ENCODE peak calls at places on chromosome 22, in seven cellular contexts. Z, N, Y, P, U, A and R are unnamed samples.

GRCh38 chr22:44683237-44683636 is 18.8 kb upstream of the PRR5 start:
- DNase-seq in U (no peak), P (no peak), Y (no peak), N (no peak), A (no peak), Z (no peak), R (no peak)

GRCh38 chr22:50281957-50282356 is 11.8 kb upstream of the MAPK11 start:
- DNase-seq in Y (no peak), U (no peak), Z (peak; percentile 61), A (peak; percentile 74), P (no peak), N (no peak), R (no peak)

GRCh38 chr22:36467042-36467810 is 14.2 kb downstream of the TXN2 start:
- DNase-seq in Y (peak; percentile 77), N (peak; percentile 80), P (peak; percentile 57), Z (no peak), U (no peak), A (peak; percentile 66), R (peak; percentile 88)

GRCh38 chr22:25758316-25758715 is 16.3 kb downstream of the MYO18B start:
- DNase-seq in Y (no peak), A (no peak), P (no peak), N (no peak), U (no peak), Z (no peak), R (no peak)

GRCh38 chr22:23772315-23773246 is at the start of gene MMP11:
- DNase-seq in U (no peak), N (peak; percentile 77), Y (peak; percentile 73), P (peak; percentile 71), Z (peak; percentile 55), A (peak; percentile 76), R (peak; percentile 33)

GRCh38 chr22:24112188-24112587 is 69.1 kb upstream of the SUSD2 start:
- DNase-seq in Z (no peak), A (no peak), Y (no peak), P (no peak), N (no peak), U (no peak), R (no peak)

GRCh38 chr22:33105501-33105911 is 47.3 kb upstream of the SYN3 start:
- DNase-seq in A (no peak), Z (no peak), P (no peak), Y (no peak), U (no peak), N (no peak), R (no peak)

GRCh38 chr22:25837288-25837900 is 95.4 kb downstream of the MYO18B start:
- DNase-seq in N (no peak), U (no peak), Y (no peak), A (no peak), Z (no peak), P (no peak), R (no peak)

GRCh38 chr22:35115515-35115914 is 49.6 kb downstream of the ISX start:
- DNase-seq in Y (no peak), P (no peak), N (no peak), A (no peak), U (no peak), Z (no peak), R (no peak)

GRCh38 chr22:31637375-31637937 is 24.6 kb downstream of the PISD start:
- DNase-seq in P (peak; percentile 20), U (peak; percentile 90), Z (no peak), Y (peak; percentile 40), A (no peak), N (no peak), R (no peak)

GRCh38 chr22:49999063-49999900 is 13.3 kb downstream of the IL17REL start:
- DNase-seq in U (no peak), P (peak; percentile 75), N (peak; percentile 44), A (peak; percentile 50), Z (no peak), Y (no peak), R (no peak)

GRCh38 chr22:46019351-46019750 is 42.4 kb upstream of the WNT7B start:
- DNase-seq in Z (no peak), N (no peak), U (peak; percentile 27), P (no peak), A (no peak), Y (no peak), R (no peak)

GRCh38 chr22:47288640-47289039 is 526.2 kb downstream of the TBC1D22A start:
- DNase-seq in Z (no peak), A (no peak), P (no peak), N (no peak), U (no peak), Y (no peak), R (no peak)

GRCh38 chr22:46977656-46978343 is 215.3 kb downstream of the TBC1D22A start:
- DNase-seq in N (no peak), U (no peak), P (no peak), A (no peak), Y (no peak), Z (no peak), R (no peak)

GRCh38 chr22:35205141-35205775 is 52.0 kb upstream of the HMGXB4 start:
- DNase-seq in U (no peak), Z (no peak), P (peak; percentile 66), N (no peak), Y (no peak), A (no peak), R (no peak)

DNA sequence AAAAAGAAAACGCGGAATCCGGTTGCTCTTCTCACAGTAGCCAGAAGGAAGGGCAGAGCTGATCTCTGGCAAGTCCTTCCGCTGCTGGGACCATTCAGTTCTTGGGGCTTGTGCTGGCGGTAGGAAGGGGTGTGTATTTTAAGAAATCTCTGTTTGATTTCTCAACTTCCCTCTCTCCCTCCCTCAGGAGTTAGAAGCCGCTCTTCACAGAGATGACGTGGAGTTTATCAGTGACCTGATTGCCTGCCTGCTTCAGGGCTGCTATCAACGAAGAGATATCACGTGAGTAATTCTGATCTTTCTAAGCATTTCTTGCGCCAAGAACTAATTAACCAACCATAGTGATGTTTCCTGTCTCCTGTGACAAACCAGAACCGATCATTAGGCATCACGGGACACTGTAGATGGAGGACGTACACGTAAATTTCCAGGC is 85.9 kb upstream of the SLC25A18 start:
- DNase-seq in Y (peak; percentile 31), N (peak; percentile 29), P (peak; percentile 26), A (no peak), U (peak; percentile 70), Z (no peak), R (no peak)
- H3K27ac ChIP-seq in Y (peak overlapping the region; percentile 40), N (peak overlapping the region; percentile 56), P (peak overlapping the region; percentile 83), A (no peak overlapping the region), U (no peak overlapping the region), Z (no peak overlapping the region), R (no peak overlapping the region)

DNA sequence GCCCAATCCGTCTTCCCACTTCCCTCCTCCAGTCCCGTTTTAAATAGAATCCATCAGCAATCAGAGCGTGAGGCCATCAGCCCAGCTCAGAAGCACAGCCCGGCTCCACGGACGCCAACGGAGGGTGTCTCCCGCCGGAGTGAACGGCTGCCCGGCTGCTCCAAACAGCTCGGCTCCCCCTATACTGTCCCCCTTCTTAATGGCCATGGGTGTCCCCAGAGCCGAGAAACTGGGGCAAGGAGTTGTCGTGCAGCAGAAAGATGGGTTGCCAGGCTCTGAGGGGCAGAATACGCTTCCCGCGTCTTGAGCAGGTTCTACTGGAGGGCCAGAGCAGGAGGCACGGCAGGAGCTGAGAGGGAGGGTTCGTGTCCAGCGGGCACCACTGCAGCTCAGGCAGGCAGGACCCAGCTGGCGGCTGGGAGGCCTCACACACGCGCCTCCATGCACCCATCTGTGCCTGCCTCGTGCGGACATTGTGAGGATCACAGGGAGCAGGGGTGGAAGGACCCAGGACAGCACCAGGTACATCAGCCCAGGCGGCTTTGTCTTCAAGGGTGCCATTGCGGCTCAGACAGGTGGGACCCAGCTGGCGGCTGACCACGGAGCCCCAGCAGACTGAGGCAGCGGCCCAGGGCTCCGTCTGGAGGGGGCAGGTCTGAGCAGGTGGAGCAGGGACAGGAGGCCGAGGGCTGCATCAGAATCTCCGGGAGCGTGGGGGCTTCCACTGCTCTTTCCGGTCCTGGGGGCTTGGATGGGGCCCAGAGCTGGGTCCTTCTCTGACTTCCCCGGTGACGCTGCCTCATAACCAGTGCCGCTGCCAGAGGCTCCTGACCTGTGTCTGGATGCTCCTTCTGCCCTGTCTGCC is 882.7 kb downstream of the BRD1 start:
- DNase-seq in Z (no peak), U (no peak), N (no peak), Y (no peak), P (no peak), A (no peak), R (peak; percentile 35)
- H3K27ac ChIP-seq in Z (no peak overlapping the region), U (no peak overlapping the region), N (no peak overlapping the region), Y (no peak overlapping the region), P (no peak overlapping the region), A (no peak overlapping the region), R (no peak overlapping the region)

GRCh38 chr22:27308513-27308912 is 493.0 kb downstream of the MN1 start:
- DNase-seq in N (no peak), U (no peak), Y (no peak), A (no peak), P (no peak), Z (no peak), R (no peak)

GRCh38 chr22:27311666-27312566 is 489.6 kb downstream of the MN1 start:
- DNase-seq in Y (no peak), Z (no peak), N (no peak), U (no peak), A (no peak), P (no peak), R (no peak)

GRCh38 chr22:27309713-27310112 is 491.8 kb downstream of the MN1 start:
- DNase-seq in Z (no peak), U (no peak), N (no peak), P (no peak), A (no peak), Y (no peak), R (no peak)

GRCh38 chr22:27312567-27313507 is 488.7 kb downstream of the MN1 start:
- DNase-seq in P (no peak), Z (no peak), N (no peak), U (no peak), Y (no peak), A (no peak), R (no peak)

DNA sequence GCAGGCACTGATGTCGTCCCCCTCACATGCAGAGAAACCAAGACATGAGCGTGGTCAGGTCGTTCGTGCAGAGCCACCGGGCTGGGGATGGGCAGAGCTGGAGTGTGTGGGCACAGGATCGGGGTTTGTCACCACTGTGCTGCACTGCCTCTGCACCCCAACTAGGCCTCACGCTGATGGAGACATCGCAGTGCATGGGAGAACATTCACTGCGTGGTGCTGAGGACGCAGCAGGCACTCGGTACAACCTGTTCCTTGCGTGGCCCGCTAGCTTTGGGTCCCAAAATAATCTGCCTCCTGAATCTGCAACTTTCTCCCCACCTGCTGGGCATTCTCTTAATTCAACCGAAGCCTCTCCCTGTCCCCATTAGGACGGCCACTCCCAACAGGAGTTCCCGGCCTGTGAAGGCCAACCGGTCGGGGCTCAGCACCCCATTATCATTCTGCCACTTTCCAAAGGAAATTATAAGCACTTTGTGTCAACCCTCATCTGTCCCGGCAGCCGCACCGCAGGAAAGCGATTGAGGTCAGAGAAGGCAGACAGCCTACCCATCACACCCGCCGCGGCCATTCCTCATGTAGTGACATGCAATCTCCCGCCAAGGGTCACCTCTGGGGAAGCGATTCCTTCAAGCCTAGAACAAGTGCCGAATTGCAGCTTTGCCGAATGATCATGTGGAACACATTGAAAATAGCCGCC is 490.4 kb downstream of the MN1 start:
- DNase-seq in P (peak; percentile 27), U (no peak), Z (no peak), A (no peak), N (no peak), Y (no peak), R (no peak)
- H3K27ac ChIP-seq in P (no peak overlapping the region), U (no peak overlapping the region), Z (no peak overlapping the region), A (no peak overlapping the region), N (no peak overlapping the region), Y (no peak overlapping the region), R (no peak overlapping the region)

DNA sequence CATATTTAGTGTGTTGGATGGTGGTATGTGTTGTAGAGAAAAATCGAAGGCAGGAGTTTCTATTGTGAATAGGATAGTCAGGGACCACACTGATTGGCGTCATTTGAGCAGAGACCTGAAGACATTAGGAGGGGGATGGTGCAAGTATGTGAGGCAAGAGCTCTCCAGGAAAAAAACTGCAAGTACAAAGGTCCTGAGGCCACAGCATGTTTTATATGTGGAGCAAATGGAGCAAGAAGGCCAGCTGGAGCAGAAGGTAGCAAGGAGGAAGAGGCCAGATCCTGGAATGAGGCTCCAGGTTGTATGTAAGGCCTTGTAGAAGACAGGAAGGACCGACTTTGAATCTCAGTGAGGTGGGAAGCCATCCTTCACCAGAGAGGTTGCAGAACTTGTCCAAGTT is 14.2 kb upstream of the MICALL1 start:
- DNase-seq in A (no peak), Y (no peak), P (no peak), Z (no peak), U (no peak), N (no peak), R (no peak)
- H3K27ac ChIP-seq in A (no peak overlapping the region), Y (peak overlapping the region; percentile 47), P (no peak overlapping the region), Z (peak overlapping the region; percentile 75), U (no peak overlapping the region), N (no peak overlapping the region), R (no peak overlapping the region)